ENCODE peak calls at places on chromosomes 5 and 9, in nine cellular contexts. F, U, E, Z, O, D, B, N and Y are unnamed samples.

GRCh38 chr9:127204771-127205470 is 59.7 kb upstream of the GARNL3 start:
- DNase-seq in E (peak), N (no peak), U (peak), B (peak), D (no peak), O (no peak), F (no peak), Z (peak), Y (peak)

GRCh38 chr9:77000330-77000729 is 19.1 kb upstream of the FOXB2 start:
- DNase-seq in F (no peak), Z (no peak), U (no peak), B (no peak), N (no peak), E (no peak), O (no peak), D (peak), Y (no peak)

GRCh38 chr5:44387391-44387790 is 1.8 kb downstream of the FGF10 start:
- DNase-seq in E (no peak), F (no peak), Z (no peak), N (no peak), B (no peak), U (no peak), O (no peak), D (no peak), Y (no peak)

GRCh38 chr5:96780626-96781025 is 27.1 kb downstream of the ERAP1 start:
- DNase-seq in N (no peak), F (peak), U (no peak), Z (no peak), B (no peak), E (no peak), D (no peak), O (no peak), Y (no peak)

GRCh38 chr9:137313956-137314560 is 12.0 kb upstream of the NRARP start:
- DNase-seq in O (no peak), B (peak), D (no peak), N (no peak), F (no peak), U (peak), Z (no peak), E (no peak), Y (no peak)

GRCh38 chr5:142548739-142549275 is 137.1 kb downstream of the FGF1 start:
- DNase-seq in D (peak), E (peak), U (peak), B (peak), N (peak), F (peak), O (peak), Z (peak), Y (peak)

GRCh38 chr9:127447416-127448111 is 3.6 kb downstream of the RPL12 start:
- DNase-seq in Z (no peak), E (no peak), U (no peak), B (no peak), N (no peak), F (no peak), O (no peak), D (no peak), Y (peak)

GRCh38 chr5:79173626-79174025 is 62.0 kb downstream of the BHMT start:
- DNase-seq in Z (no peak), O (no peak), D (no peak), F (no peak), N (no peak), E (peak), U (no peak), B (no peak), Y (no peak)

GRCh38 chr5:140202078-140202477 is 27.1 kb downstream of the CYSTM1 start:
- DNase-seq in Z (no peak), F (no peak), E (no peak), B (no peak), D (no peak), O (no peak), U (no peak), N (no peak), Y (no peak)

GRCh38 chr5:82591021-82591515 is 312.9 kb upstream of the RPS23 start:
- DNase-seq in N (no peak), D (no peak), B (no peak), F (no peak), U (no peak), O (no peak), Z (no peak), E (no peak), Y (no peak)

GRCh38 chr5:135395451-135395850 is 3.6 kb downstream of the MACROH2A1 start:
- DNase-seq in E (no peak), F (no peak), Z (no peak), B (peak), D (no peak), U (no peak), O (no peak), N (no peak), Y (peak)

GRCh38 chr5:33120671-33121070 is 320.1 kb upstream of the TARS1 start:
- DNase-seq in U (no peak), N (no peak), D (no peak), O (no peak), E (no peak), F (no peak), B (no peak), Z (no peak), Y (no peak)

GRCh38 chr5:137306903-137307302 is 192.2 kb downstream of the SPOCK1 start:
- DNase-seq in U (no peak), O (no peak), N (no peak), B (no peak), E (no peak), F (no peak), D (no peak), Z (no peak), Y (no peak)

GRCh38 chr9:92315456-92315855 is 9.7 kb downstream of the NOL8 start:
- DNase-seq in F (no peak), U (no peak), E (no peak), D (no peak), O (no peak), B (no peak), N (no peak), Z (no peak), Y (no peak)

DNA sequence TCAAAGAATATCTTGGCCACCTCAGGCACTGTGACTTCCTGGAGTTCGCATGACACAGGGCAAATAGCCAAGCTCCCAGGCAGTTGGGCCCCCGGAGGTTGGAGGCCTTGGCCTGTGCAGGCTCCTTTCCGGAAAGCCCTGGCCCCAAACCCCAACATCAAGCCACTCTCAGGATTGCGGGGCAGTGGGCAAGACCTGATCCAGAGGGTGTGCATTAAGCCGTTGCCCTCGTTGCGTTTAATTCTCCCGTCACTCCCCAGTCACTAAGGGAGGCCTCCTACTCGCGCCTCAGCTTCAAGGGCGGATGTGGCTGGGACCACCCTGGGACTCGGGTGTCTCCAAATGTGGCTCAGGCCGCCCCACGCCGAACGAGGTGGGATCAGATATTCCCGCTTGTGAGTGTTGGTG is 60.1 kb downstream of the TMEM174 start:
- DNase-seq in E (no peak), D (peak), U (no peak), B (no peak), N (no peak), O (no peak), Z (no peak), F (no peak), Y (no peak)
- H3K4me3 ChIP-seq in E (no peak), D (peak), U (no peak), B (no peak), N (no peak), O (no peak), Z (no peak), F (no peak), Y (no peak)

DNA sequence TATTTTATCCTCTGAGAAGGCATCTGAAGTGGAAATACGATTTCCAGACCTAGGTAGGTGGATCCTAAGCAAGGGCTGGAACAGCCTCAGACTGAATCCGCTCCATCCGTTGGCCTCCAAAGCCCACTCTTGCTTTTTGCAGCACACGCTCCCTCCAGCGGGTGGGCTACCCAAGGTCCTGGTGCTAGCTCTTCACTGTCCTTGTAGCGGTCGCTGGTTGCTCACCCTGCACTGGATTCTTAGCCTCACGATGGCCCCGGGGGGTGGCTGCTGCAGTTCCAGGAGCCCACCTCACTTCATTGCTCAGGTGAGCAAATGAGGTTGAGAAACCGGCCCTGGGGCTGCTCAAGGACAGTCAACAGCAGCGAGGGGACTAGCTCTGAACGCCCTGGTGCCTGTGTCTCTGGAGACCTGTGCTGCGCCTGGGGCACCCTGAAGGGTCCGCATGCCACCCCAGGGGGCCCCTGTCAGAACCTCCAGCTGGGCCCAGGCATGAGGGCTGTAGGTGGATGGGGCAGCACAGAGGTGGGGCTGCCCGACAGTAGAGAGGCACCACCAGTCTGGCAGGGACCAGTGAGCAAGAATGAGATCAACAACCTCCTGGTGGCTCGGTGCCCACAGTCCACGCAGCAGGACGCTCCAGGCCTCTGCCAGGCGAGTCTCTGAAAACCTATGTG is 4.3 kb downstream of the MGAT4B start:
- DNase-seq in N (no peak), U (no peak), O (no peak), E (no peak), B (no peak), F (no peak), Z (no peak), D (no peak), Y (no peak)
- TF ChIP-seq MAX in N (no peak), U (no peak), O (no peak), E (no peak), B (no peak), F (no peak), Z (no peak), D (no peak), Y (no peak)

GRCh38 chr9:3852545-3852944 is 326.7 kb upstream of the RFX3 start:
- DNase-seq in N (no peak), Z (no peak), B (no peak), F (no peak), D (no peak), O (no peak), U (no peak), E (no peak), Y (no peak)

GRCh38 chr9:3850083-3850482 is 324.3 kb upstream of the RFX3 start:
- DNase-seq in N (no peak), B (no peak), Z (no peak), O (no peak), E (no peak), D (no peak), F (no peak), U (no peak), Y (no peak)

GRCh38 chr9:3845549-3845948 is 319.7 kb upstream of the RFX3 start:
- DNase-seq in D (no peak), B (no peak), O (no peak), N (no peak), E (no peak), U (no peak), F (no peak), Z (no peak), Y (no peak)

GRCh38 chr9:3847377-3847776 is 321.6 kb upstream of the RFX3 start:
- DNase-seq in D (no peak), B (no peak), U (no peak), F (no peak), O (no peak), N (no peak), E (no peak), Z (no peak), Y (no peak)

GRCh38 chr9:3848445-3849114 is 322.8 kb upstream of the RFX3 start:
- DNase-seq in O (no peak), B (no peak), Z (no peak), F (peak), U (peak), D (peak), E (peak), N (no peak), Y (peak)
- TF ChIP-seq CTCF in O (peak), B (no peak), Z (no peak), F (no peak), U (peak), D (peak), E (peak), N (no peak), Y (no peak)

DNA sequence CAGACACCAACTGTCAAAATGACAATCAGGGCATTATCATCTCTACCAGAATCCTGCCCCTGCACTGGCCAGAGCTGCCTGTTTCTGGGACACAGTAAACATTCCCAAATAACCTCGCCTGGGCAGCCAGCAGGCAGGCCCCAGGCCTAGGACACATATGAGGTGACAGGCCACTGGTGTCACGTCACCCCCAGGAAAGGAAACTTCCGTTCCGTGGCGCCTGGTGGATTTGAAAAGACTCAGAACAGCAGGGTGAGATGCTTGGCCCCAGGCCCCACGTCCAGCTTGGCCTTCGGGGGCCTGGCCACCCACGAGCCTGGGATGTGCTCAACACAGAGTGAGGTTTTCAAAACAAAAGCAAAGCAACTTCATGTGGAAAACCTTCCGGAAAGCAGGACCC is 1.3 kb downstream of the SEMA4D start:
- DNase-seq in E (no peak), B (no peak), D (no peak), O (no peak), F (no peak), Z (no peak), U (no peak), N (no peak), Y (no peak)
- H3K4me3 ChIP-seq in E (peak), B (no peak), D (peak), O (peak), F (peak), Z (peak), U (no peak), N (peak), Y (peak)

GRCh38 chr5:59174248-59174844 is 591.5 kb downstream of the RAB3C start:
- DNase-seq in O (peak), N (no peak), B (peak), D (no peak), F (peak), U (peak), E (peak), Z (peak), Y (peak)
- TF ChIP-seq MAX in O (no peak), N (no peak), B (no peak), D (no peak), F (no peak), U (no peak), E (no peak), Z (no peak), Y (no peak)

DNA sequence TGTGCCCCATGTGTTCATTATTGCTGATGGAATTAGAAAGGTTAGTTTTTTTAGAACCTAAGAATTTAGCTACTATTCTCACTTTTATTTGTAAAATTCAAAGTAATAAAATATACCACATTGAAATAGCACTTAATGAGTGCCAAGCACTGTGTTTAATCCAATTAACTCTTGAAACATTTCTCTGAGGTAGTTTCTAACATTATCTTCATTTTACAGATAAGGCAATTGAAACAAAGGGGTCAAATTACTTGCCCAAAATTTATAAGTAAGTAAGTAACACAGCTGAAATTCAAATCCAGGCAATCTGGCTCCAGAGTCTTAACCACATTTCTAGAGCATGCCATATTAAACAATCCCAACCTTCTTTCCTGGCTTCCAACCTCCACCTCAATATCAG is 84.2 kb downstream of the MLLT3 start:
- DNase-seq in Z (no peak), U (no peak), O (no peak), F (no peak), B (no peak), N (no peak), E (no peak), D (no peak), Y (no peak)
- TF ChIP-seq CTCF in Z (no peak), U (no peak), O (no peak), F (no peak), B (no peak), N (no peak), E (no peak), D (no peak), Y (no peak)

GRCh38 chr9:83472221-83472665 is 66.0 kb downstream of the FRMD3 start:
- DNase-seq in N (no peak), E (peak), D (no peak), F (no peak), O (no peak), B (no peak), Z (peak), U (no peak), Y (no peak)
- H3K4me3 ChIP-seq in N (no peak), E (no peak), D (no peak), F (no peak), O (no peak), B (no peak), Z (no peak), U (no peak), Y (no peak)

GRCh38 chr9:79020266-79020665 is 551.5 kb upstream of the TLE4 start:
- DNase-seq in O (no peak), B (no peak), U (no peak), D (no peak), Z (no peak), F (no peak), N (no peak), E (no peak), Y (no peak)

GRCh38 chr9:79028101-79028500 is 543.7 kb upstream of the TLE4 start:
- DNase-seq in Z (no peak), B (no peak), U (no peak), N (no peak), E (no peak), D (no peak), O (no peak), F (peak), Y (no peak)

GRCh38 chr9:79021084-79021483 is 550.7 kb upstream of the TLE4 start:
- DNase-seq in E (no peak), U (no peak), F (no peak), Z (no peak), D (no peak), B (no peak), O (no peak), N (no peak), Y (no peak)

GRCh38 chr9:79026311-79026710 is 545.5 kb upstream of the TLE4 start:
- DNase-seq in E (no peak), B (no peak), U (no peak), N (peak), F (peak), O (no peak), Z (no peak), D (no peak), Y (no peak)

GRCh38 chr9:79023134-79023577 is 548.6 kb upstream of the TLE4 start:
- DNase-seq in N (no peak), F (peak), B (no peak), E (no peak), U (no peak), O (peak), Z (peak), D (no peak), Y (no peak)
- TF ChIP-seq MAX in N (no peak), F (no peak), B (no peak), E (no peak), U (peak), O (no peak), Z (peak), D (no peak), Y (no peak)

GRCh38 chr9:93976081-93976480 is 20.9 kb upstream of the BARX1 start:
- DNase-seq in E (no peak), D (peak), F (no peak), O (no peak), U (no peak), N (no peak), B (no peak), Z (no peak), Y (no peak)

GRCh38 chr9:93974151-93974550 is 19.0 kb upstream of the BARX1 start:
- DNase-seq in Z (no peak), O (no peak), F (no peak), B (no peak), N (no peak), D (no peak), U (no peak), E (no peak), Y (no peak)

GRCh38 chr9:93976973-93977372 is 21.8 kb upstream of the BARX1 start:
- DNase-seq in F (no peak), B (no peak), D (no peak), U (no peak), E (no peak), N (no peak), Z (no peak), O (no peak), Y (no peak)

GRCh38 chr9:93978498-93978897 is 23.3 kb upstream of the BARX1 start:
- DNase-seq in U (no peak), D (no peak), B (no peak), E (no peak), Z (no peak), N (no peak), O (no peak), F (no peak), Y (no peak)
- TF ChIP-seq CTCF in U (no peak), D (no peak), B (no peak), E (no peak), Z (no peak), N (no peak), O (no peak), F (no peak), Y (no peak)